ENCODE peak calls at places on chromosomes 5 and 9, in six cellular contexts. P, U, L, I, C and X are unnamed samples.

GRCh38 chr5:58497956-58498942 is 7.0 kb downstream of the GAPT start:
- DNase-seq in P (peak), U (peak), L (peak), I (peak), C (peak), X (peak)

GRCh38 chr5:65588694-65589093 is 25.6 kb downstream of the PPWD1 start:
- DNase-seq in P (no peak), U (no peak), L (no peak), I (no peak), C (no peak), X (no peak)

GRCh38 chr5:38168029-38168428 is 90.3 kb upstream of the EGFLAM start:
- DNase-seq in P (no peak), U (no peak), L (no peak), I (no peak), C (no peak), X (no peak)

GRCh38 chr5:75192264-75192663 is 44.4 kb downstream of the ANKRD31 start:
- DNase-seq in P (no peak), U (no peak), L (no peak), I (no peak), C (no peak), X (no peak)

GRCh38 chr5:1769017-1769640 is 30.5 kb downstream of the MRPL36 start:
- DNase-seq in P (no peak), U (no peak), L (no peak), I (no peak), C (no peak), X (no peak)

GRCh38 chr5:40446910-40447309 is 232.8 kb upstream of the PTGER4 start:
- DNase-seq in P (no peak), U (no peak), L (no peak), I (peak), C (peak), X (peak)

GRCh38 chr9:105191508-105192118 is 52.8 kb upstream of the SLC44A1 start:
- DNase-seq in P (no peak), U (no peak), L (no peak), I (no peak), C (peak), X (no peak)

GRCh38 chr5:132211787-132212186 is 15.9 kb downstream of the P4HA2 start:
- DNase-seq in P (no peak), U (no peak), L (no peak), I (no peak), C (no peak), X (no peak)

GRCh38 chr9:91331849-91332248 is 29.9 kb downstream of the AUH start:
- DNase-seq in P (no peak), U (no peak), L (no peak), I (no peak), C (no peak), X (no peak)

GRCh38 chr9:121013911-121014310 is 36.2 kb downstream of the C5 start:
- DNase-seq in P (no peak), U (no peak), L (no peak), I (peak), C (peak), X (peak)

GRCh38 chr9:121023064-121023463 is 27.0 kb downstream of the C5 start:
- DNase-seq in P (no peak), U (peak), L (no peak), I (no peak), C (no peak), X (no peak)

GRCh38 chr9:121024237-121024636 is 25.8 kb downstream of the C5 start:
- DNase-seq in P (no peak), U (no peak), L (no peak), I (no peak), C (no peak), X (no peak)

GRCh38 chr9:121021294-121021693 is 28.8 kb downstream of the C5 start:
- DNase-seq in P (no peak), U (no peak), L (no peak), I (no peak), C (no peak), X (no peak)

DNA sequence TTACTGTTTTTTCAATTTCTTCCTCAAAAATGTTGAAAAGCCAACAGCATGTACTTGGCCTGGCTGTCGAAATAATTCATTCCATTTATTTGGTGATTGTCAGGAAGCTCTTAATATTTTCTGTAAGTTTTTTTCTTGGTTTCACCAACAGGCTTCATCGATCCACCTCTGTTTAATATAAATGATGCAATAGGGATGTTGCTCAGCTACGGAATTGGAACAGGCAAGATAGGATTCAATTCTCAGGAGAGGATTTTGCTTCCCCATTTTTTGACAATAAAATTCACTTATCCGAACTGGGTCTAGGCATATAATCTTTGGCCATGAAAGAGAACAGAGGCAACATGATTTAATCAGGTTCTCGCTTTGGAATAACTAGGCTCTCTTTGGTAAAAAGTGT is 30.8 kb downstream of the C5 start:
- DNase-seq in P (no peak), U (no peak), L (no peak), I (no peak), C (no peak), X (no peak)
- H3K14ac ChIP-seq in P (no peak), U (no peak), L (no peak), I (no peak), C (no peak), X (no peak)

GRCh38 chr5:26482817-26483375 is 555.5 kb downstream of the CDH9 start:
- DNase-seq in P (peak), U (peak), L (peak), I (no peak), C (peak), X (no peak)
- H2AFZ ChIP-seq in P (no peak), U (peak), L (peak), I (no peak), C (no peak), X (no peak)

GRCh38 chr9:112694910-112695555 is 22.9 kb downstream of the INIP start:
- DNase-seq in P (no peak), U (no peak), L (no peak), I (no peak), C (peak), X (peak)
- H3K14ac ChIP-seq in P (no peak), U (no peak), L (no peak), I (no peak), C (no peak), X (no peak)

GRCh38 chr5:157690690-157691433 is 19.5 kb downstream of the C5orf52 start:
- DNase-seq in P (no peak), U (no peak), L (no peak), I (no peak), C (no peak), X (no peak)
- H2AFZ ChIP-seq in P (no peak), U (no peak), L (no peak), I (peak), C (no peak), X (no peak)

DNA sequence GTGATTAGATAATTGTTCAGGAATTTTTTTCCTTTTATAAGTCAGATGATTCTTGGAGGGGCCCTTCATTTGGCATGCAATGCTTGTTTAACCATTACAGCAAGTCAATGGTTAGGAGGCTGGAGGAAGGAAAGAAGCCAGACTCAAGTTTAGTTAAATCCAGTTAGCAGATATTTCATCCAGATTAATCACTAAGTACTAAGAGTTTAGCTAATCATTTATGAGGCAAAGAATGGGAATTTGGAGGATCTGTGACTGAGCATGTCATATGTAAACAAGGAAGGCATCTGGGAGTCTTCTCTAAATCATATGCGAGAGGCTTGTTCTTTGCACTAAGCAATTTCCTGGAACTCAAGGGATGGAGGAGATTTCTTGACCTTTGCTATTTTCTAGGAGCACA is 145.3 kb upstream of the SGCD start:
- DNase-seq in P (no peak), U (no peak), L (no peak), I (peak), C (peak), X (no peak)
- H3K14ac ChIP-seq in P (no peak), U (no peak), L (no peak), I (no peak), C (no peak), X (no peak)

DNA sequence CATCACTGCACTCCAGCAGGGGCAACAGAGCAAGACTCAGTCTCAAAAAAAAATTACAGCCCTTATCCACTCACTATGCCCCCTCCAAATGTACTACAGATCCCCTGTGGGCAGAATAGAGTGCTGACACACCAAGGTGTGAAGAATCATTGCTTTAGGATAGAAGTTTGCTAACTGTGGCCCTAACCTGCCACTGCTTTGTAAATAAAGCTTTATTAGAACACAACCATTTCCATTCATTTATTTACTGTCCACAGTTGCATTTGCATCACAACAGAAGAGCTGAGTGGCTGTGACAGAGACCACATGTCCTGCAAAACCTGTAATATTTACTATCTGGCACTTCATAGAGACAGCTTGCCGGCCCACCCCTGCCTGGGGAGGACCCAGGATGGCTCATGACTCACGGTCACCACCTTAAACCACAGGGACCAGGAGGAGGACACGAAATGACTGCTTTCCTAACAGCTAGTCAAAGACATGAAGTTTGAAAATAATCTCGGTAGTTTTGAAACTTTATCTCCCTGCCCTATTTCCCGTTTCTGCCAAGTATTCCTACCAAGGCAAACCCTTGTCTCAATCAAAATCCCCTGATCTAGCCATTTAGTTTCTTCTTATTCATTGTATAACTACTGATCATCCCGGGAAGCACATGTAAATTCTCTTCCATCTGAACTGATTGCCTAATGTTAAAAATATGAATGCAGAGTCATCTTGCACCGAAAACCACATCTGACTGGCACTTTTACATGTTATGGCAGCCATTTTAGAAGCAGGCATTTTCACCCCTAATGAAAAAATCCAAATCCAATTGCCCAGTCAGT is 206.1 kb downstream of the SLIT3 start:
- DNase-seq in P (no peak), U (no peak), L (no peak), I (peak), C (no peak), X (peak)
- H2AFZ ChIP-seq in P (no peak), U (no peak), L (no peak), I (no peak), C (no peak), X (no peak)

DNA sequence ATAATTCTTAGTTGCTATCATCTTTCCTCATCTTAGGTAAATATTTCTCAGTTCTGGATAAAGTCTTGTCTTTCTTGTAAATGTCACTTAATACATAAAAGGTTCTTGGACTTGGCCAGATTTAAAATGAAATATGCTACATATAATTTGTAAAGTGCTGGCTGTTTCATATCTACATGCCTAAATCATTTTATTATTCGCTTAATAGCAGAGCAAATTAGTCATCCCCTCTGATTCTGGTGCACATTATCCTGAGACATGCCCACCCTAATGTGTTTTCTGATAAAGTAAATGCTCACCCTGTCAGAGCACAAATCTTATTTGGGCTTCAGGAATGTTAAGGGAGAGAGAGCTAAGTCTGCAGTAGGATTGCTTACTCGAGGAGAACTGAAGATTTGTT is 166.5 kb upstream of the IZUMO3 start:
- DNase-seq in P (no peak), U (no peak), L (no peak), I (no peak), C (no peak), X (no peak)
- H3K14ac ChIP-seq in P (no peak), U (no peak), L (no peak), I (no peak), C (no peak), X (no peak)

GRCh38 chr5:95863383-95863757 is 40.8 kb upstream of the GLRX start:
- DNase-seq in P (no peak), U (no peak), L (no peak), I (peak), C (peak), X (no peak)
- H2AFZ ChIP-seq in P (no peak), U (no peak), L (no peak), I (peak), C (peak), X (no peak)

GRCh38 chr5:82104872-82105271 is 133.0 kb downstream of the ATG10 start:
- DNase-seq in P (no peak), U (no peak), L (no peak), I (no peak), C (no peak), X (no peak)
- H3K14ac ChIP-seq in P (no peak), U (no peak), L (no peak), I (no peak), C (no peak), X (no peak)

GRCh38 chr9:32926901-32927300 is 74.5 kb downstream of the APTX start:
- DNase-seq in P (no peak), U (no peak), L (no peak), I (no peak), C (no peak), X (no peak)

GRCh38 chr9:32931129-32931528 is 70.3 kb downstream of the APTX start:
- DNase-seq in P (no peak), U (no peak), L (no peak), I (no peak), C (no peak), X (no peak)

GRCh38 chr9:32930486-32930885 is 70.9 kb downstream of the APTX start:
- DNase-seq in P (no peak), U (no peak), L (no peak), I (no peak), C (no peak), X (peak)

GRCh38 chr9:32928912-32929311 is 72.5 kb downstream of the APTX start:
- DNase-seq in P (no peak), U (no peak), L (no peak), I (no peak), C (no peak), X (peak)

GRCh38 chr9:32928145-32928763 is 73.2 kb downstream of the APTX start:
- DNase-seq in P (no peak), U (no peak), L (no peak), I (peak), C (no peak), X (peak)
- H2AFZ ChIP-seq in P (no peak), U (no peak), L (no peak), I (no peak), C (no peak), X (no peak)